ENCODE peak calls at places on chromosomes 12 and 14, in four cellular contexts. M is GDM1; V is stimulated activated CD8-positive, alpha-beta memory T cell treated with anti-CD3 and anti-CD28 coated beads, Interleukin-2, amount 100 ng/mL, for 48 hours; U is HT1080. Y is an unnamed sample.

GRCh38 chr14:89899917-89900680 is 54.4 kb downstream of the EFCAB11 start:
- DNase-seq in M (no peak), V (no peak), U (no peak), Y (no peak)

GRCh38 chr12:116257213-116257612 is 20.3 kb downstream of the MED13L start:
- DNase-seq in M (no peak), V (no peak), U (no peak), Y (no peak)

GRCh38 chr12:30440826-30441602 is 254.7 kb downstream of the IPO8 start:
- DNase-seq in M (no peak), V (no peak), U (no peak), Y (no peak)

GRCh38 chr14:20679907-20680306 is 4.5 kb upstream of the RNASE4 start:
- DNase-seq in M (no peak), V (no peak), U (no peak), Y (no peak)

GRCh38 chr12:26158078-26158764 is 33.4 kb upstream of the BHLHE41 start:
- DNase-seq in M (no peak), V (no peak), U (no peak), Y (no peak)

GRCh38 chr14:105092124-105092911 is 27.1 kb upstream of the GPR132 start:
- DNase-seq in M (no peak), V (no peak), U (no peak), Y (no peak)

GRCh38 chr12:10031771-10032175 is 1.3 kb downstream of the CLEC9A start:
- DNase-seq in M (no peak), V (no peak), U (peak; percentile 93), Y (no peak)

GRCh38 chr12:61250303-61250702 is 1009.9 kb upstream of the USP15 start:
- DNase-seq in M (no peak), V (no peak), U (peak; percentile 88), Y (no peak)

GRCh38 chr12:13375583-13376413 is 179.3 kb downstream of the EMP1 start:
- DNase-seq in M (no peak), V (no peak), U (no peak), Y (no peak)

GRCh38 chr12:94753071-94753779 is 102.9 kb upstream of the TMCC3 start:
- DNase-seq in M (no peak), V (no peak), U (no peak), Y (no peak)

GRCh38 chr12:69527506-69528272 is 57.5 kb downstream of the FRS2 start:
- DNase-seq in M (no peak), V (no peak), U (no peak), Y (no peak)

GRCh38 chr14:55103005-55103640 is 25.9 kb upstream of the LGALS3 start:
- DNase-seq in M (no peak), V (peak; percentile 42), U (peak; percentile 93), Y (peak; percentile 20)

GRCh38 chr14:102905116-102906108 is 17.1 kb upstream of the AMN start:
- DNase-seq in M (no peak), V (no peak), U (no peak), Y (no peak)

GRCh38 chr12:49637401-49637800 is 14.0 kb downstream of the PRPF40B start:
- DNase-seq in M (no peak), V (no peak), U (no peak), Y (no peak)

GRCh38 chr12:54239568-54239967 is 40.4 kb downstream of the CBX5 start:
- DNase-seq in M (no peak), V (no peak), U (no peak), Y (no peak)

GRCh38 chr14:75615200-75615599 is 36.8 kb downstream of the FLVCR2 start:
- DNase-seq in M (peak; percentile 74), V (no peak), U (no peak), Y (no peak)

GRCh38 chr12:88868062-88868461 is 287.8 kb upstream of the KITLG start:
- DNase-seq in M (no peak), V (no peak), U (no peak), Y (no peak)

GRCh38 chr12:26736563-26737486 is 96.2 kb downstream of the ITPR2 start:
- DNase-seq in M (no peak), V (no peak), U (peak; percentile 25), Y (no peak)

GRCh38 chr12:56469007-56469930 is 891 bp downstream of the SPRYD4 start:
- DNase-seq in M (no peak), V (no peak), U (peak; percentile 13), Y (no peak)

GRCh38 chr12:55707841-55708694 is at the start of gene ITGA7:
- DNase-seq in M (no peak), V (peak; percentile 55), U (no peak), Y (no peak)

GRCh38 chr12:24482882-24483604 is 465.9 kb downstream of the BCAT1 start:
- DNase-seq in M (no peak), V (no peak), U (no peak), Y (no peak)

GRCh38 chr14:36619853-36620252 is 37.4 kb upstream of the NKX2-8 start:
- DNase-seq in M (no peak), V (no peak), U (peak; percentile 67), Y (no peak)

GRCh38 chr12:85138833-85139232 is 102.7 kb downstream of the LRRIQ1 start:
- DNase-seq in M (no peak), V (no peak), U (peak; percentile 42), Y (no peak)

GRCh38 chr12:52601671-52602070 is 408 bp upstream of the KRT72 start:
- DNase-seq in M (no peak), V (no peak), U (no peak), Y (no peak)

GRCh38 chr14:85428926-85429325 is 101.0 kb upstream of the FLRT2 start:
- DNase-seq in M (no peak), V (no peak), U (no peak), Y (no peak)

GRCh38 chr14:34106310-34106709 is 155.4 kb upstream of the EGLN3 start:
- DNase-seq in M (no peak), V (no peak), U (no peak), Y (no peak)

GRCh38 chr14:63286071-63286470 is 32.7 kb downstream of the GPHB5 start:
- DNase-seq in M (no peak), V (no peak), U (no peak), Y (no peak)

Y was measured in activated CD8-positive, alpha-beta memory T cell treated with anti-CD3 and anti-CD28 coated beads for 48 hours.